ENCODE peak calls at places on chromosomes 2 and 18, in eight cellular contexts. One of them, this sample, is unnamed.

GRCh38 chr2:1938986-1939385 is 194.7 kb upstream of the PXDN start:
- DNase-seq in A549: no peak
- DNase-seq in PC-9: peak
- DNase-seq in colonic mucosa: no peak
- DNase-seq in natural killer cell: no peak
- DNase-seq in suprapubic skin: no peak
- DNase-seq in body of pancreas: no peak
- DNase-seq in heart right ventricle: no peak
- DNase-seq in this sample: no peak

GRCh38 chr2:195756218-195756941 is 99.4 kb downstream of the SLC39A10 start:
- DNase-seq in natural killer cell: no peak
- DNase-seq in A549: no peak
- DNase-seq in body of pancreas: no peak
- DNase-seq in PC-9: peak
- DNase-seq in suprapubic skin: no peak
- DNase-seq in colonic mucosa: no peak
- DNase-seq in heart right ventricle: no peak
- DNase-seq in this sample: no peak

GRCh38 chr2:70994445-70995226 is at the start of gene TEX261:
- DNase-seq in A549: peak
- DNase-seq in colonic mucosa: peak
- DNase-seq in natural killer cell: peak
- DNase-seq in heart right ventricle: peak
- DNase-seq in PC-9: peak
- DNase-seq in suprapubic skin: peak
- DNase-seq in body of pancreas: peak
- DNase-seq in this sample: peak

GRCh38 chr2:63681896-63682295 is 93.1 kb downstream of the MDH1 start:
- DNase-seq in A549: no peak
- DNase-seq in suprapubic skin: no peak
- DNase-seq in natural killer cell: no peak
- DNase-seq in colonic mucosa: no peak
- DNase-seq in body of pancreas: no peak
- DNase-seq in PC-9: no peak
- DNase-seq in heart right ventricle: no peak
- DNase-seq in this sample: no peak

GRCh38 chr2:8980096-8980495 is 23.4 kb downstream of the MBOAT2 start:
- DNase-seq in suprapubic skin: no peak
- DNase-seq in colonic mucosa: no peak
- DNase-seq in A549: no peak
- DNase-seq in natural killer cell: no peak
- DNase-seq in heart right ventricle: no peak
- DNase-seq in PC-9: no peak
- DNase-seq in body of pancreas: no peak
- DNase-seq in this sample: no peak

GRCh38 chr2:125167152-125167551 is 1142.1 kb downstream of the CNTNAP5 start:
- DNase-seq in A549: no peak
- DNase-seq in natural killer cell: no peak
- DNase-seq in suprapubic skin: no peak
- DNase-seq in heart right ventricle: no peak
- DNase-seq in PC-9: no peak
- DNase-seq in colonic mucosa: no peak
- DNase-seq in body of pancreas: no peak
- DNase-seq in this sample: no peak

GRCh38 chr18:49849331-49850217 is 36.2 kb upstream of the ACAA2 start:
- DNase-seq in natural killer cell: no peak
- DNase-seq in suprapubic skin: no peak
- DNase-seq in heart right ventricle: peak
- DNase-seq in A549: peak
- DNase-seq in colonic mucosa: peak
- DNase-seq in PC-9: peak
- DNase-seq in body of pancreas: peak
- DNase-seq in this sample: no peak

GRCh38 chr2:110770696-110771425 is 38.5 kb downstream of the ACOXL start:
- DNase-seq in heart right ventricle: peak
- DNase-seq in PC-9: no peak
- DNase-seq in colonic mucosa: no peak
- DNase-seq in natural killer cell: no peak
- DNase-seq in body of pancreas: peak
- DNase-seq in A549: no peak
- DNase-seq in suprapubic skin: no peak
- DNase-seq in this sample: no peak

GRCh38 chr2:175823291-175824073 is 178.6 kb downstream of the LNPK start:
- DNase-seq in PC-9: no peak
- DNase-seq in A549: no peak
- DNase-seq in colonic mucosa: no peak
- DNase-seq in natural killer cell: no peak
- DNase-seq in body of pancreas: no peak
- DNase-seq in suprapubic skin: no peak
- DNase-seq in heart right ventricle: no peak
- DNase-seq in this sample: no peak

GRCh38 chr2:1405967-1406366 is 7.3 kb upstream of the TPO start:
- DNase-seq in suprapubic skin: no peak
- DNase-seq in natural killer cell: no peak
- DNase-seq in colonic mucosa: no peak
- DNase-seq in PC-9: no peak
- DNase-seq in heart right ventricle: no peak
- DNase-seq in body of pancreas: no peak
- DNase-seq in A549: no peak
- DNase-seq in this sample: no peak

GRCh38 chr2:119156891-119157773 is 1.4 kb downstream of the C1QL2 start:
- DNase-seq in PC-9: no peak
- DNase-seq in heart right ventricle: no peak
- DNase-seq in colonic mucosa: no peak
- DNase-seq in A549: no peak
- DNase-seq in natural killer cell: no peak
- DNase-seq in body of pancreas: no peak
- DNase-seq in suprapubic skin: no peak
- DNase-seq in this sample: no peak

GRCh38 chr2:174439323-174439722 is 43.8 kb downstream of the SCRN3 start:
- DNase-seq in A549: no peak
- DNase-seq in body of pancreas: no peak
- DNase-seq in colonic mucosa: no peak
- DNase-seq in heart right ventricle: no peak
- DNase-seq in suprapubic skin: no peak
- DNase-seq in natural killer cell: no peak
- DNase-seq in PC-9: no peak
- DNase-seq in this sample: no peak

GRCh38 chr2:169714699-169715098 is 18.9 kb upstream of the KLHL23 start:
- DNase-seq in natural killer cell: no peak
- DNase-seq in heart right ventricle: no peak
- DNase-seq in colonic mucosa: no peak
- DNase-seq in suprapubic skin: no peak
- DNase-seq in PC-9: no peak
- DNase-seq in A549: no peak
- DNase-seq in body of pancreas: no peak
- DNase-seq in this sample: no peak

GRCh38 chr2:43531251-43531650 is 64.6 kb downstream of the THADA start:
- DNase-seq in heart right ventricle: no peak
- DNase-seq in colonic mucosa: no peak
- DNase-seq in natural killer cell: no peak
- DNase-seq in suprapubic skin: no peak
- DNase-seq in A549: no peak
- DNase-seq in PC-9: no peak
- DNase-seq in body of pancreas: no peak
- DNase-seq in this sample: no peak

GRCh38 chr2:69776886-69777777 is 35.2 kb downstream of the ANXA4 start:
- DNase-seq in suprapubic skin: no peak
- DNase-seq in natural killer cell: no peak
- DNase-seq in PC-9: no peak
- DNase-seq in heart right ventricle: no peak
- DNase-seq in colonic mucosa: no peak
- DNase-seq in A549: no peak
- DNase-seq in body of pancreas: no peak
- DNase-seq in this sample: no peak

GRCh38 chr2:239684271-239684670 is 283.5 kb upstream of the HDAC4 start:
- DNase-seq in body of pancreas: no peak
- DNase-seq in PC-9: no peak
- DNase-seq in natural killer cell: no peak
- DNase-seq in A549: no peak
- DNase-seq in suprapubic skin: no peak
- DNase-seq in colonic mucosa: no peak
- DNase-seq in heart right ventricle: no peak
- DNase-seq in this sample: no peak

GRCh38 chr18:77906103-77906502 is 656.5 kb downstream of the GALR1 start:
- DNase-seq in colonic mucosa: no peak
- DNase-seq in heart right ventricle: no peak
- DNase-seq in A549: no peak
- DNase-seq in PC-9: no peak
- DNase-seq in suprapubic skin: no peak
- DNase-seq in natural killer cell: no peak
- DNase-seq in body of pancreas: no peak
- DNase-seq in this sample: no peak

GRCh38 chr18:77905011-77905410 is 655.4 kb downstream of the GALR1 start:
- DNase-seq in body of pancreas: no peak
- DNase-seq in colonic mucosa: no peak
- DNase-seq in natural killer cell: no peak
- DNase-seq in A549: no peak
- DNase-seq in suprapubic skin: no peak
- DNase-seq in heart right ventricle: no peak
- DNase-seq in PC-9: no peak
- DNase-seq in this sample: no peak

GRCh38 chr18:77905449-77906055 is 655.9 kb downstream of the GALR1 start:
- DNase-seq in PC-9: no peak
- DNase-seq in colonic mucosa: no peak
- DNase-seq in heart right ventricle: no peak
- DNase-seq in A549: no peak
- DNase-seq in natural killer cell: no peak
- DNase-seq in suprapubic skin: no peak
- DNase-seq in body of pancreas: no peak
- DNase-seq in this sample: no peak

GRCh38 chr18:77897606-77898005 is 648.0 kb downstream of the GALR1 start:
- DNase-seq in suprapubic skin: no peak
- DNase-seq in heart right ventricle: no peak
- DNase-seq in A549: no peak
- DNase-seq in body of pancreas: no peak
- DNase-seq in PC-9: no peak
- DNase-seq in colonic mucosa: no peak
- DNase-seq in natural killer cell: no peak
- DNase-seq in this sample: no peak

DNA sequence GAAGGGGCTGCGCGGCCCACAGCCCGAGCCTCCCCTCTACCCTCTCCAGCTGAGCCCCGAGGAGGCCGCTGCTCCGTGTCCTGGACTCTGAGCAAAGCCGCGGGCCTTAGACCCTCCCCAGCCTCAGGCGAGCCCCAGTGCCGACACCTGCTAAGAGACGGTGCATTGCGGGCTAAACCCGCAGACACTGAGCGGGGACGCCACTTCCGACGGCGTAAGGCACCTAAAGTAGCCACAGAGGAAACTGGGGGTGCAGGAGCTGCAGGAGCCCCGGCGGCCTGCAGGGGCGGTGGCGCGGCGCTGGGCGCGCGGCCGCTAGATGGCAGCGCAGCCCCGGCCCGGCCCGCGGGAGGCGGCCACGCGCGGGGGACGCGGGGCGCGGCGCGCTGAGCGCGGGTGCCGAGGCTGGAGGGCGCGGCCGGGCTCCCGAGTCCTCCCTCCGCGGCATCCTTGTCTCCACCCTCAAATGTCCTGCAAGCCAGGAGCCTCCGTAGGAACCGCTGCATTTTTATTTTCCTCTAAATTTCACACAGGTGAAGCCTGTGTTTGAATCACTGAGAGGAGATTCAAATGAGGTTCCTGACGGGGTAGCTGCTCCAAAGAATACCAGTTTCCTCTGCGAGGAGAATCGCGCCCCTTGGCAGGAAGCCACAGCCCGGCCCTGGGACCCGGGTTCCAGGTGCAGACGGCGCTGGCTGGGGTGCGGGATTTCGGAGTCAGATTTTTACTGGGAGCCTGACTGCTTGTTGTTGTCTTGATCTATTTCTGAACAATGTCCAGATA is 650.5 kb downstream of the GALR1 start:
- DNase-seq in suprapubic skin: no peak
- DNase-seq in body of pancreas: peak
- DNase-seq in natural killer cell: peak
- DNase-seq in PC-9: no peak
- DNase-seq in colonic mucosa: no peak
- DNase-seq in A549: peak
- DNase-seq in heart right ventricle: no peak
- DNase-seq in this sample: peak
- TF ChIP-seq CTCF in suprapubic skin: peak
- TF ChIP-seq CTCF in body of pancreas: peak
- TF ChIP-seq CTCF in natural killer cell: peak
- TF ChIP-seq CTCF in PC-9: peak
- TF ChIP-seq CTCF in colonic mucosa: peak
- TF ChIP-seq CTCF in A549: peak
- TF ChIP-seq CTCF in heart right ventricle: peak
- TF ChIP-seq CTCF in this sample: peak

DNA sequence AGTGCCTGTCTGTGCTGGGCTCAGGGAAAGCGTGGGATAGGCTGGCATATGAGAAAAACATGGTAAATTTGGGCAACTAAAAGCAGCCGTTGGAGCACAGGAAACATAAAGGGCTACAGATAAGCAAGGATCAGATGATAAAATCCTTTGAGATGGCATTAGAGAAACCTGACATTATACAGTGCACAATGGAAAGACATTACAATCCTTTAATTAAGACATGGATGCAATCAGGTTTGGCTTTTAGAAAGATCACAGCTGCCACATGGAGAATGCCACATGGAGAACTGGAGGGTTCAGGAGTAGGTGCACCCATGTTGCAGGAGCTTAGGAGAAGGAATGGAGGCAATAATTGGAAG is 117.3 kb downstream of the CDC42EP3 start:
- DNase-seq in suprapubic skin: no peak
- DNase-seq in A549: no peak
- DNase-seq in natural killer cell: no peak
- DNase-seq in PC-9: no peak
- DNase-seq in heart right ventricle: no peak
- DNase-seq in body of pancreas: no peak
- DNase-seq in colonic mucosa: no peak
- DNase-seq in this sample: no peak
- TF ChIP-seq CTCF in suprapubic skin: no peak
- TF ChIP-seq CTCF in A549: no peak
- TF ChIP-seq CTCF in natural killer cell: no peak
- TF ChIP-seq CTCF in PC-9: no peak
- TF ChIP-seq CTCF in heart right ventricle: no peak
- TF ChIP-seq CTCF in body of pancreas: no peak
- TF ChIP-seq CTCF in colonic mucosa: no peak
- TF ChIP-seq CTCF in this sample: no peak

GRCh38 chr18:58671122-58671940 is at the start of gene MALT1:
- DNase-seq in PC-9: peak
- DNase-seq in colonic mucosa: peak
- DNase-seq in natural killer cell: peak
- DNase-seq in suprapubic skin: peak
- DNase-seq in heart right ventricle: peak
- DNase-seq in body of pancreas: peak
- DNase-seq in A549: peak
- DNase-seq in this sample: peak
- TF ChIP-seq CTCF in PC-9: no peak
- TF ChIP-seq CTCF in colonic mucosa: no peak
- TF ChIP-seq CTCF in natural killer cell: no peak
- TF ChIP-seq CTCF in suprapubic skin: no peak
- TF ChIP-seq CTCF in heart right ventricle: peak
- TF ChIP-seq CTCF in body of pancreas: no peak
- TF ChIP-seq CTCF in A549: peak
- TF ChIP-seq CTCF in this sample: peak

DNA sequence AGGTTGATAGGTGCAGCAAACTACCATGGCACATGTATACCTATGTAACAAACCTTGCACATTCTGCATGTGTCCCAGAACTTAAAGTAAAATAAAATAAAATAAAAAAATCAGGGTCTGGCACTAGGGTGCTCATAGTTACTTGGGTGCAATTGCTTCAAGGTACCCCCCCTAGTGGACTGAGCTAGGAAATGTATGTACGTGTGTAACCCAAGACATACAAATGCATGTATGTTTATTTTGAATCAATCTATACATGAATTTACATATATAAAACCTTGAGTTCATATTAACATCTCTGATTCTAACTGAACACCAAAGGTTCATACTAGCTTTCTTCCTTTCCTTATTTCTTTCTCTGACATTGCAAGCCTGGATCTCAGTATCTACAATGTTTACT is 51.5 kb downstream of the USP37 start:
- DNase-seq in A549: peak
- DNase-seq in PC-9: no peak
- DNase-seq in colonic mucosa: no peak
- DNase-seq in natural killer cell: no peak
- DNase-seq in body of pancreas: no peak
- DNase-seq in heart right ventricle: no peak
- DNase-seq in suprapubic skin: no peak
- DNase-seq in this sample: no peak
- TF ChIP-seq CTCF in A549: no peak
- TF ChIP-seq CTCF in PC-9: peak
- TF ChIP-seq CTCF in colonic mucosa: peak
- TF ChIP-seq CTCF in natural killer cell: peak
- TF ChIP-seq CTCF in body of pancreas: no peak
- TF ChIP-seq CTCF in heart right ventricle: no peak
- TF ChIP-seq CTCF in suprapubic skin: no peak
- TF ChIP-seq CTCF in this sample: peak

This sample was measured in progenitor cell of endocrine pancreas.